ENCODE peak calls at places on chromosome 5, in four cellular contexts. J is heart right ventricle, M is left ventricle myocardium inferior, X is left lung. S is an unnamed sample. For H3K4me1 and H3K36me3, the result is how much of the 10 kb centered on the place peaks cover.

GRCh38 chr5:124707516-124707915 is 38.9 kb downstream of the ZNF608 start:
- DNase-seq in M (no peak), X (no peak), J (no peak), S (no peak)

GRCh38 chr5:74201334-74202081 is 439.0 kb downstream of the ENC1 start:
- DNase-seq in M (peak), X (no peak), J (peak), S (no peak)

GRCh38 chr5:34656001-34656699 is at the start of gene RAI14:
- DNase-seq in X (peak), M (peak), J (peak), S (peak)

GRCh38 chr5:167802755-167803431 is 488.6 kb upstream of the WWC1 start:
- DNase-seq in X (no peak), M (no peak), J (no peak), S (no peak)

GRCh38 chr5:172076783-172077244 is 70.4 kb upstream of the FBXW11 start:
- DNase-seq in M (no peak), J (no peak), X (no peak), S (no peak)

GRCh38 chr5:139422307-139422893 is 16.9 kb downstream of the DNAJC18 start:
- DNase-seq in J (no peak), M (no peak), X (no peak), S (no peak)

GRCh38 chr5:1512541-1513291 is 11.0 kb downstream of the LPCAT1 start:
- DNase-seq in X (peak), J (peak), M (peak), S (peak)

GRCh38 chr5:175261526-175261925 is 182.5 kb downstream of the DRD1 start:
- DNase-seq in X (no peak), J (no peak), M (no peak), S (no peak)

GRCh38 chr5:72093231-72093630 is 14.0 kb upstream of the MAP1B start:
- DNase-seq in J (no peak), X (no peak), M (no peak), S (no peak)

GRCh38 chr5:140925806-140926205 is 293 bp upstream of the PCDHAC1 start:
- DNase-seq in J (no peak), M (no peak), X (no peak), S (no peak)

GRCh38 chr5:73067213-73067612 is 53.2 kb upstream of the TMEM171 start:
- DNase-seq in X (no peak), J (no peak), M (no peak), S (no peak)

GRCh38 chr5:1479581-1480188 is 34.4 kb upstream of the SLC6A3 start:
- DNase-seq in M (no peak), X (peak), J (peak), S (peak)

GRCh38 chr5:130286971-130287370 is 382.7 kb downstream of the CHSY3 start:
- DNase-seq in J (no peak), X (no peak), M (no peak), S (no peak)

GRCh38 chr5:41399840-41400239 is 110.6 kb downstream of the PLCXD3 start:
- DNase-seq in J (no peak), M (no peak), X (no peak), S (no peak)

GRCh38 chr5:64149268-64149667 is 16.4 kb upstream of the RNF180 start:
- DNase-seq in M (no peak), X (no peak), J (no peak), S (no peak)

GRCh38 chr5:32785639-32786216 is 74.6 kb downstream of the NPR3 start:
- DNase-seq in X (no peak), J (no peak), M (no peak), S (no peak)

GRCh38 chr5:151130922-151131891 is 26.4 kb downstream of the ANXA6 start:
- DNase-seq in X (no peak), J (no peak), M (no peak), S (no peak)

GRCh38 chr5:93622240-93622885 is 39.3 kb downstream of the NR2F1 start:
- DNase-seq in M (no peak), J (no peak), X (no peak), S (no peak)

GRCh38 chr5:1545126-1545797 is 21.5 kb upstream of the LPCAT1 start:
- DNase-seq in X (no peak), J (no peak), M (no peak), S (peak)

GRCh38 chr5:81895312-81895711 is 76.5 kb upstream of the ATG10 start:
- DNase-seq in M (no peak), J (no peak), X (no peak), S (no peak)

GRCh38 chr5:94793113-94793815 is 174.8 kb downstream of the SLF1 start:
- DNase-seq in M (no peak), X (no peak), J (no peak), S (no peak)

GRCh38 chr5:169695025-169695625 is 58.0 kb downstream of the DOCK2 start:
- DNase-seq in X (no peak), J (no peak), M (no peak), S (no peak)

GRCh38 chr5:2696156-2696807 is 55.2 kb downstream of the IRX2 start:
- DNase-seq in M (no peak), X (no peak), J (no peak), S (no peak)

GRCh38 chr5:11385901-11386293 is 518.3 kb downstream of the CTNND2 start:
- DNase-seq in X (no peak), J (no peak), M (no peak), S (no peak)

GRCh38 chr5:78610163-78610583 is 38.4 kb downstream of the LHFPL2 start:
- DNase-seq in X (no peak), J (no peak), M (no peak), S (no peak)

GRCh38 chr5:94785111-94785510 is 166.6 kb downstream of the SLF1 start:
- DNase-seq in J (no peak), M (no peak), X (no peak), S (no peak)

DNA sequence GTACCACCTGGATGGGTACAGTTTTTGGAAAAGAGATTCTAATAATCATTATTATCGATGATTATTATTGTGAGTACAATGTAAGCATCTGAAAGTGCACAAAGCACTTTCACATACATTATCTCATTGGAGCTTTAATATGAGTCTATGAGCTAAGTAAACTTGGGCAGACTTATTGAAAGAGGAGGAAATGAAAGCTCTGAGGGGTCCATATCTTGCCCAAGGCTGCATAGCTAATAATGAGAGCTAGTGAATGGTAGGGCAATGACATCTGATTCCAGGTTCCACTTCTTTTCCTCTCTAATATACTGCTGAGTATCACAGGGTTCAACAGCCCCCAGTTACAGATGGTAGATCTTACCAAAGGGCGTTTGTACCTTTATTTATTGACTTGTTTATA is 26.1 kb downstream of the TIMD4 start:
- DNase-seq in X (no peak), J (no peak), M (no peak), S (no peak)
- H3K4me1 ChIP-seq in X (under half), J (under half), M (under half), S (under half)

GRCh38 chr5:43553381-43553780 is 3.5 kb downstream of the PAIP1 start:
- DNase-seq in J (no peak), M (no peak), X (no peak), S (no peak)

GRCh38 chr5:43543434-43543833 is 13.4 kb downstream of the PAIP1 start:
- DNase-seq in J (no peak), M (no peak), X (no peak), S (no peak)

GRCh38 chr5:43547532-43547931 is 9.3 kb downstream of the PAIP1 start:
- DNase-seq in J (no peak), X (no peak), M (no peak), S (no peak)

GRCh38 chr5:43548358-43548757 is 8.5 kb downstream of the PAIP1 start:
- DNase-seq in M (no peak), X (no peak), J (no peak), S (no peak)
- H3K36me3 ChIP-seq in M (half or more), X (under half), J (under half), S (under half)

GRCh38 chr5:177171961-177172360 is 38.4 kb downstream of the NSD1 start:
- DNase-seq in J (no peak), M (no peak), X (no peak), S (no peak)
- H3K27ac ChIP-seq in J (peak), M (peak), X (no peak), S (peak)

GRCh38 chr5:88824892-88825781 is 57.8 kb downstream of the MEF2C start:
- DNase-seq in M (no peak), J (no peak), X (no peak), S (no peak)

GRCh38 chr5:88825782-88826110 is 57.2 kb downstream of the MEF2C start:
- DNase-seq in J (no peak), X (no peak), M (no peak), S (no peak)

GRCh38 chr5:88824141-88824540 is 58.8 kb downstream of the MEF2C start:
- DNase-seq in J (no peak), X (no peak), M (no peak), S (no peak)

GRCh38 chr5:88821161-88821560 is 61.8 kb downstream of the MEF2C start:
- DNase-seq in M (no peak), X (no peak), J (no peak), S (no peak)

DNA sequence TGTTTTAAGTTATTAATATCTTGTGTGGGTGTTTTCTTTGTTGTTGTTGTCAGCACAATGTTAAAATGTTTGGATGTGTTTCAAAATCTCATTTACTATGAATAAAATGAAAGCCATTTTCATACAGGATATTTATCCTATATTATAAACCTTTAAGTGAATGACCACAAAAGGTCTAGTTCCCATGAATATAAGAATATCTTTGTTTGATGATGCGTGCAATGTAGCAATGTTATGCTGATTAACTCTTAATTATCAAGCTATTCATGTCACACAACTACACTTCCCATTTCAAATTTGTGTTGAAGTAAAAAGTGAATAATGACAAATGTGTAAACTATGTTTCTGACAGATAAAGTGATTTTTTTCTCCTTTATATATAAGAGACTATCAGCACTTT is 59.8 kb downstream of the MEF2C start:
- DNase-seq in X (no peak), J (no peak), M (no peak), S (no peak)
- H3K4me1 ChIP-seq in X (under half), J (half or more), M (half or more), S (under half)

GRCh38 chr5:178612299-178612698 is 14.6 kb downstream of the CLK4 start:
- DNase-seq in X (no peak), J (no peak), M (no peak), S (no peak)
- H3K36me3 ChIP-seq in X (under half), J (half or more), M (half or more), S (half or more)

DNA sequence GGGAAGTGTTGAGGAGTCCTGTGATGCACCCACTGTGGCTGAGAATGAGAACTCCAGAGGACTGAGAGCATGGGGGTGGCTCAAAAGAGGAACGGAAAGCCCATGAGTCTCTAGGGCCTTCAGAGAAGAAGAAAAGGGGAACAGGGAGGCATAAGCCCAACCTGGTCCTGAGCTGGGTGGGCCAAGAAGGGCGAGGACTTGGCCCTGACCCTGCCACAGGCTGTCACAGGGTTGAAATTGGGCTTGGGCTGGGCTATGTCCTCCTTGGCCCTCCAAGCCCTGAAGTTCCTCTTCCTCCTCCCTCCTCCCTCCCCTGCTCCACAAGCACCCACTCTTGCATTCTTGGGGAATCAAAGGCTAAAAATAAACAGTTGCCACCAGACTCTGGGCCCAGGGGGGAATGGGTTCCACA is 49.3 kb upstream of the PPARGC1B start:
- DNase-seq in J (peak), M (peak), X (no peak), S (peak)
- H3K27ac ChIP-seq in J (peak), M (peak), X (peak), S (peak)

DNA sequence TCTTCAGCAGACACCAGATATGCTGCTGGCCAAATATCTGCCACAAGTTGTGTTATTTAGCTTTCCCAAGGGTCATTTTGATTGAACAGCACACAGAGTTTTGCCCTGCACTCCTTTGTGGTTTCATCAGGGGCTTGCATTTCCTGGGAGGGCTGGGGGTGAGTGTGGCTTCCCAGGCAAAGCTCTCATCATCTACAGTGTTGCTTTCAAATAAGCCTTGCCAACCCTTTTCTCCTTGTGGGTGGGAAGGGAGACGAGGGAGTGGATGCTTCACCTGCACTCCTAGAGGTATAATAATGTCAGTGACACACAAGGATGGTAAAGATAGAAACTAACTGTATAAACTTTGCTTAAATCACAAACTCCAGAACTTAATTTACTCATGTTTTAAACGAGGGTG is 107.0 kb downstream of the MARCHF11 start:
- DNase-seq in J (no peak), M (no peak), X (no peak), S (no peak)
- H3K4me1 ChIP-seq in J (under half), M (under half), X (under half), S (under half)

GRCh38 chr5:179128041-179128365 is 67.8 kb downstream of the ZNF354C start:
- DNase-seq in X (no peak), J (no peak), M (no peak), S (no peak)
- H3K36me3 ChIP-seq in X (under half), J (under half), M (under half), S (under half)

DNA sequence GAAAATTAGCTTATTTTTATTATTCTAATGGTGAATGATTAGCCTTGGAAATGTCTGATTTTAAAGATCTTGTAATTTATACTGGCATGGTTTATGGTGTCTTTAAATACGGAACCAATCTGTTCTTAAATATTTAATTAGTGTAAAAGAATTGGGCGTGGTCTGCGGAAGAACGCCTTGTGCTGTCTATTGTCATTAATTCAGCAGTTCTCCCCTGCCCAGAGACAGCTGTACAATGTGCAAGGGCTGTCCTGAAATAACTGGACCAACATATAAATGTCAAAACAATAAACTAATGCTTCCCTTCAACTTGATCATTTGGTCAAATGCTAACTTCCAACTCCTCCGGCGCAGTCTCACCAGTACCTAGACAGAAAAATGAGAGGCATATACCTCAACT is 124.3 kb downstream of the CCDC192 start:
- DNase-seq in M (no peak), X (no peak), J (no peak), S (no peak)
- H3K27ac ChIP-seq in M (no peak), X (no peak), J (no peak), S (no peak)

S was measured in right atrium auricular region.